ENCODE peak calls at places on chromosomes 2 and 18, in five cellular contexts. Z is esophagus squamous epithelium, V is body of pancreas, J is psoas muscle, K is MG63. X is an unnamed sample.

GRCh38 chr2:172461591-172462392 is 34.4 kb downstream of the ITGA6 start:
- DNase-seq in Z (no peak), V (peak; percentile 76), J (peak; percentile 41), K (peak; percentile 43), X (peak; percentile 44)

GRCh38 chr2:161273038-161273760 is 35.0 kb upstream of the PSMD14 start:
- DNase-seq in Z (no peak), V (peak; percentile 21), J (no peak), K (no peak), X (no peak)

GRCh38 chr2:156470975-156471583 is 34.9 kb downstream of the GPD2 start:
- DNase-seq in Z (no peak), V (no peak), J (no peak), K (no peak), X (no peak)

GRCh38 chr2:4018535-4018934 is 315.2 kb downstream of the DCDC2C start:
- DNase-seq in Z (no peak), V (no peak), J (no peak), K (no peak), X (no peak)

GRCh38 chr2:26982102-26982742 is 11.8 kb downstream of the MAPRE3 start:
- DNase-seq in Z (no peak), V (peak; percentile 95), J (peak; percentile 62), K (peak; percentile 56), X (peak; percentile 69)

GRCh38 chr2:24885221-24886113 is 34.6 kb downstream of the ADCY3 start:
- DNase-seq in Z (no peak), V (no peak), J (no peak), K (no peak), X (no peak)

GRCh38 chr2:158795110-158795924 is at the start of gene DAPL1:
- DNase-seq in Z (no peak), V (peak; percentile 69), J (no peak), K (no peak), X (no peak)

GRCh38 chr2:69969126-69969983 is 7.9 kb upstream of the ASPRV1 start:
- DNase-seq in Z (no peak), V (no peak), J (no peak), K (no peak), X (no peak)

GRCh38 chr2:199692489-199692888 is 158.5 kb downstream of the FTCDNL1 start:
- DNase-seq in Z (no peak), V (peak; percentile 32), J (no peak), K (no peak), X (no peak)

GRCh38 chr2:161746891-161747535 is 122.8 kb downstream of the SLC4A10 start:
- DNase-seq in Z (no peak), V (no peak), J (no peak), K (no peak), X (no peak)

GRCh38 chr2:25651066-25651465 is 22.3 kb downstream of the DTNB start:
- DNase-seq in Z (no peak), V (no peak), J (no peak), K (peak; percentile 22), X (no peak)

GRCh38 chr2:85347554-85347953 is 6.8 kb downstream of the RETSAT start:
- DNase-seq in Z (no peak), V (no peak), J (no peak), K (no peak), X (no peak)

GRCh38 chr2:234249006-234249405 is 198.5 kb downstream of the SPP2 start:
- DNase-seq in Z (no peak), V (no peak), J (no peak), K (no peak), X (no peak)

GRCh38 chr18:67682516-67682915 is 166.0 kb upstream of the DSEL start:
- DNase-seq in Z (no peak), V (no peak), J (no peak), K (no peak), X (no peak)

GRCh38 chr18:41371718-41372117 is 583.3 kb upstream of the PIK3C3 start:
- DNase-seq in Z (no peak), V (no peak), J (no peak), K (no peak), X (no peak)

GRCh38 chr2:14673351-14673875 is 40.9 kb downstream of the LRATD1 start:
- DNase-seq in Z (no peak), V (no peak), J (no peak), K (peak; percentile 23), X (no peak)

GRCh38 chr2:168210898-168211570 is 36.4 kb downstream of the STK39 start:
- DNase-seq in Z (no peak), V (no peak), J (no peak), K (no peak), X (no peak)

GRCh38 chr2:229313591-229313990 is 42.5 kb upstream of the PID1 start:
- DNase-seq in Z (no peak), V (no peak), J (no peak), K (no peak), X (no peak)

GRCh38 chr2:105388971-105389381 is 9.9 kb downstream of the FHL2 start:
- DNase-seq in Z (no peak), V (no peak), J (no peak), K (peak; percentile 80), X (no peak)

GRCh38 chr18:29002747-29003146 is 825.8 kb upstream of the CDH2 start:
- DNase-seq in Z (no peak), V (no peak), J (no peak), K (no peak), X (no peak)

GRCh38 chr2:137467246-137467862 is 496.9 kb upstream of the HNMT start:
- DNase-seq in Z (no peak), V (peak; percentile 27), J (no peak), K (peak; percentile 33), X (peak; percentile 38)

GRCh38 chr2:171882095-171882769 is 11.8 kb downstream of the SLC25A12 start:
- DNase-seq in Z (no peak), V (no peak), J (no peak), K (peak; percentile 2), X (no peak)

GRCh38 chr2:11631462-11631861 is 38.5 kb downstream of the NTSR2 start:
- DNase-seq in Z (no peak), V (no peak), J (no peak), K (peak; percentile 77), X (no peak)

GRCh38 chr2:30321466-30321865 is 90.1 kb downstream of the LBH start:
- DNase-seq in Z (no peak), V (no peak), J (no peak), K (no peak), X (no peak)

GRCh38 chr2:166117491-166117890 is 10.3 kb downstream of the SCN1A start:
- DNase-seq in Z (no peak), V (no peak), J (no peak), K (no peak), X (no peak)

GRCh38 chr18:7038330-7038846 is 79.2 kb downstream of the LAMA1 start:
- DNase-seq in Z (no peak), V (peak; percentile 62), J (peak; percentile 84), K (peak; percentile 90), X (peak; percentile 82)

GRCh38 chr2:109447251-109447661 is 166.5 kb downstream of the SEPTIN10 start:
- DNase-seq in Z (no peak), V (no peak), J (no peak), K (peak; percentile 85), X (peak; percentile 23)

GRCh38 chr18:67117804-67118203 is 398.7 kb downstream of the DSEL start:
- DNase-seq in Z (no peak), V (no peak), J (no peak), K (no peak), X (no peak)

GRCh38 chr18:65359479-65359878 is 391.3 kb upstream of the CDH7 start:
- DNase-seq in Z (no peak), V (no peak), J (no peak), K (no peak), X (no peak)

GRCh38 chr2:216299588-216299987 is 72.7 kb downstream of the MARCHF4 start:
- DNase-seq in Z (no peak), V (no peak), J (no peak), K (peak; percentile 27), X (no peak)

GRCh38 chr2:185221-185620 is 78.6 kb downstream of the SH3YL1 start:
- DNase-seq in Z (no peak), V (no peak), J (no peak), K (no peak), X (no peak)

GRCh38 chr2:187825-188224 is 76.0 kb downstream of the SH3YL1 start:
- DNase-seq in Z (no peak), V (no peak), J (no peak), K (no peak), X (no peak)

GRCh38 chr2:182509-183122 is 81.2 kb downstream of the SH3YL1 start:
- DNase-seq in Z (no peak), V (no peak), J (no peak), K (no peak), X (no peak)

GRCh38 chr2:180311-180710 is 83.5 kb downstream of the SH3YL1 start:
- DNase-seq in Z (no peak), V (no peak), J (no peak), K (no peak), X (no peak)

DNA sequence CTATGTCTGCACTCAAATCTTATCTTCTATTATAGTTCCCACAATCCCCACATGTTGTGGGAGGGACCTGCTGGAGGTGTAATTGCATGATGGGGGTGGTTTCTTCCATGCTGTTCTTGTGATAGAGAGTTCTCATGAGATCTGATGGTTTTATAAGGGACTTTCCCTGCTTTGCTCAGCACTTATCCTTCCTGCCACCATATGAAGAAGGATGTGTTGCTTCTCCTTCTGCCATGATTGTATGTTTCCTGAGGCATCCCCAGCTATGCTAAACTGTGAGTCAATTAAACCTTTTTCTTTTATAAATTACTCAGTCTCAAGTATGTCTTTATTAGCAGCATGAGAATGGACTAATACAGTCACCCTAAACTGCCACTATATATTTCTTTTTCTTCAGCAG is 79.1 kb downstream of the SH3YL1 start:
- DNase-seq in Z (no peak), V (no peak), J (no peak), K (no peak), X (no peak)
- H3K9me3 ChIP-seq in Z (no peaks in the 10 kb centered on the region), V (no peaks in the 10 kb centered on the region), J (no peaks in the 10 kb centered on the region), K (peaks cover 3% of the 10 kb centered on the region), X (no peaks in the 10 kb centered on the region)

GRCh38 chr2:13545320-13545719 is 828.6 kb downstream of the TRIB2 start:
- DNase-seq in Z (no peak), V (no peak), J (no peak), K (no peak), X (no peak)

GRCh38 chr2:13546131-13546530 is 829.4 kb downstream of the TRIB2 start:
- DNase-seq in Z (no peak), V (no peak), J (no peak), K (no peak), X (no peak)

GRCh38 chr2:13550285-13550684 is 833.5 kb downstream of the TRIB2 start:
- DNase-seq in Z (no peak), V (no peak), J (no peak), K (no peak), X (no peak)

DNA sequence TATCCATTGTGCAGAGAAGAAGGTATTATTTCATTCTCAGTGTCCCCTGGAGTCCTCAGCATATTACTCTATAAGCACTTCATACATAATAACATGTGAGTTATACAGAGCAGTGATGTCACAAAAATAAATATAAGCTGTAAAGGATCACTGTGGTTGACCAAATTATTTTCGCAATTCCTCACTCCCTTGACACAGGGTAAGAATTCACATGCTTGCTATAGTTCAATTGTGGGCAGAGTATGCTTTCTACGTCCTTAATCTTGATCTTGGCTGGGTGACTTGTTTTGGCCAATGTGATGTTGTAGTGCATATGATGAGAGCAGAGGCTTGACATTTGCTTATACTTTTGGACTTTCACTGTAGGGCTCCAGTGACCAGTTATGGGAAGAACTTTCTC is 834.1 kb downstream of the TRIB2 start:
- DNase-seq in Z (no peak), V (no peak), J (no peak), K (no peak), X (no peak)
- H3K9me3 ChIP-seq in Z (no peaks in the 10 kb centered on the region), V (no peaks in the 10 kb centered on the region), J (no peaks in the 10 kb centered on the region), K (peaks cover 4% of the 10 kb centered on the region), X (no peaks in the 10 kb centered on the region)

GRCh38 chr2:240473211-240473610 is 37.7 kb downstream of the GPC1 start:
- DNase-seq in Z (no peak), V (no peak), J (no peak), K (no peak), X (no peak)
- H3K9me3 ChIP-seq in Z (no peaks in the 10 kb centered on the region), V (no peaks in the 10 kb centered on the region), J (peaks cover 11% of the 10 kb centered on the region), K (peaks cover 5% of the 10 kb centered on the region), X (no peaks in the 10 kb centered on the region)

GRCh38 chr18:79070486-79070885 is 1.3 kb downstream of the ATP9B start:
- DNase-seq in Z (no peak), V (no peak), J (no peak), K (no peak), X (no peak)
- H3K9me3 ChIP-seq in Z (no peaks in the 10 kb centered on the region), V (no peaks in the 10 kb centered on the region), J (no peaks in the 10 kb centered on the region), K (no peaks in the 10 kb centered on the region), X (no peaks in the 10 kb centered on the region)

X was measured in right cardiac atrium.